ENCODE peak calls at places on chromosome 11, in ten cellular contexts. N is body of pancreas, P is spleen, C is HCT116, A is uterus, D is A549, Z is esophagus squamous epithelium, R is prostate gland, S is endothelial cell of umbilical vein, E is upper lobe of left lung. K is an unnamed sample. For H3K4me1, the result is how much of the 10 kb centered on the place peaks cover.

GRCh38 chr11:43504316-43504950 is 145.7 kb downstream of the TTC17 start:
- DNase-seq in D (peak), P (no peak), Z (no peak), E (no peak), C (peak), N (peak), S (no peak), A (no peak), R (no peak), K (no peak)

GRCh38 chr11:23079382-23079813 is 219.1 kb upstream of the CCDC179 start:
- DNase-seq in Z (no peak), N (no peak), P (no peak), S (no peak), D (no peak), R (no peak), A (no peak), E (no peak), C (no peak), K (no peak)

GRCh38 chr11:27532652-27533325 is 26.2 kb upstream of the LIN7C start:
- DNase-seq in A (no peak), N (no peak), Z (no peak), P (no peak), C (no peak), R (no peak), S (no peak), E (no peak), D (no peak), K (no peak)

GRCh38 chr11:76800466-76801200 is 17.5 kb downstream of the TSKU start:
- DNase-seq in Z (no peak), A (peak), E (no peak), S (no peak), C (no peak), P (peak), D (no peak), R (no peak), N (peak), K (no peak)

GRCh38 chr11:113952588-113952987 is 22.3 kb upstream of the HTR3A start:
- DNase-seq in S (no peak), N (no peak), D (no peak), A (no peak), Z (no peak), P (no peak), C (no peak), R (no peak), E (no peak), K (no peak)

GRCh38 chr11:117037279-117037951 is 60.8 kb downstream of the SIK3 start:
- DNase-seq in S (peak), A (no peak), Z (no peak), P (no peak), N (no peak), E (no peak), R (no peak), D (no peak), C (no peak), K (no peak)

GRCh38 chr11:61120865-61121831 is 18.9 kb downstream of the CD5 start:
- DNase-seq in D (no peak), E (no peak), A (peak), R (no peak), S (no peak), N (peak), P (no peak), Z (no peak), C (no peak), K (no peak)

GRCh38 chr11:10030122-10030490 is 263.9 kb downstream of the SBF2 start:
- DNase-seq in D (no peak), E (no peak), A (no peak), C (no peak), Z (no peak), N (no peak), S (no peak), P (no peak), R (no peak), K (no peak)

GRCh38 chr11:89347071-89347470 is 144.1 kb downstream of the NOX4 start:
- DNase-seq in R (no peak), S (no peak), A (no peak), Z (no peak), P (no peak), E (no peak), D (no peak), N (no peak), C (no peak), K (no peak)

GRCh38 chr11:134036484-134037092 is 32.3 kb upstream of the JAM3 start:
- DNase-seq in P (no peak), Z (no peak), R (no peak), C (no peak), E (peak), N (peak), D (no peak), S (no peak), A (no peak), K (no peak)

GRCh38 chr11:29336727-29337212 is 680.1 kb downstream of the KCNA4 start:
- DNase-seq in R (no peak), A (no peak), Z (no peak), N (no peak), E (no peak), P (no peak), D (no peak), S (no peak), C (no peak), K (no peak)

GRCh38 chr11:60455531-60456042 is at the start of gene MS4A1:
- DNase-seq in D (no peak), A (no peak), E (no peak), Z (no peak), C (no peak), R (no peak), N (no peak), S (no peak), P (no peak), K (no peak)

GRCh38 chr11:35357893-35358292 is 61.5 kb downstream of the SLC1A2 start:
- DNase-seq in R (no peak), D (no peak), N (no peak), A (no peak), E (no peak), P (no peak), Z (no peak), S (no peak), C (no peak), K (no peak)

GRCh38 chr11:70526116-70527045 is 128.1 kb downstream of the CTTN start:
- DNase-seq in A (no peak), R (no peak), P (peak), D (no peak), S (no peak), C (no peak), E (no peak), Z (no peak), N (no peak), K (no peak)

GRCh38 chr11:130763087-130763980 is 152.9 kb downstream of the SNX19 start:
- DNase-seq in Z (no peak), C (no peak), P (no peak), R (no peak), N (no peak), S (no peak), A (no peak), D (no peak), E (no peak), K (no peak)

GRCh38 chr11:10373340-10373739 is 68.5 kb downstream of the ADM start:
- DNase-seq in A (no peak), R (no peak), E (no peak), P (no peak), C (no peak), D (no peak), N (no peak), S (no peak), Z (no peak), K (no peak)

GRCh38 chr11:121467965-121468364 is 15.2 kb upstream of the SORL1-AS1 start:
- DNase-seq in A (peak), D (no peak), C (no peak), S (no peak), P (no peak), R (peak), N (no peak), Z (no peak), E (no peak), K (no peak)

GRCh38 chr11:10657308-10658271 is 36.0 kb downstream of the IRAG1 start:
- DNase-seq in Z (no peak), N (no peak), R (no peak), P (no peak), C (no peak), S (peak), E (no peak), D (no peak), A (no peak), K (no peak)

GRCh38 chr11:63369165-63369970 is at the start of gene SLC22A9:
- DNase-seq in N (peak), Z (no peak), S (no peak), A (no peak), C (no peak), E (no peak), R (no peak), P (no peak), D (no peak), K (no peak)

GRCh38 chr11:56905936-56906335 is 82.8 kb upstream of the OR5AK2 start:
- DNase-seq in P (no peak), Z (no peak), D (no peak), S (no peak), A (no peak), C (no peak), E (no peak), R (no peak), N (no peak), K (no peak)

GRCh38 chr11:116638463-116638862 is 134.3 kb downstream of the BUD13 start:
- DNase-seq in C (no peak), E (no peak), R (no peak), N (no peak), P (no peak), S (no peak), Z (no peak), A (no peak), D (no peak), K (no peak)

GRCh38 chr11:117816151-117816741 is 8.3 kb downstream of the FXYD2 start:
- DNase-seq in D (no peak), S (no peak), P (peak), E (peak), N (peak), R (no peak), A (peak), Z (no peak), C (no peak), K (no peak)

GRCh38 chr11:95157824-95158223 is 68.2 kb downstream of the ENDOD1 start:
- DNase-seq in C (no peak), S (no peak), R (no peak), E (no peak), Z (no peak), D (no peak), A (no peak), N (no peak), P (no peak), K (no peak)

GRCh38 chr11:28010001-28010400 is 98.0 kb downstream of the KIF18A start:
- DNase-seq in P (no peak), N (no peak), Z (no peak), E (no peak), C (no peak), D (no peak), S (no peak), A (no peak), R (no peak), K (no peak)

GRCh38 chr11:10550503-10550902 is 9.5 kb upstream of the RNF141 start:
- DNase-seq in S (peak), D (no peak), N (no peak), R (no peak), Z (no peak), E (no peak), P (no peak), C (no peak), A (no peak), K (no peak)

GRCh38 chr11:116219171-116219635 is 553.6 kb downstream of the BUD13 start:
- DNase-seq in E (no peak), A (no peak), R (no peak), S (no peak), Z (no peak), N (no peak), P (no peak), C (no peak), D (no peak), K (no peak)

DNA sequence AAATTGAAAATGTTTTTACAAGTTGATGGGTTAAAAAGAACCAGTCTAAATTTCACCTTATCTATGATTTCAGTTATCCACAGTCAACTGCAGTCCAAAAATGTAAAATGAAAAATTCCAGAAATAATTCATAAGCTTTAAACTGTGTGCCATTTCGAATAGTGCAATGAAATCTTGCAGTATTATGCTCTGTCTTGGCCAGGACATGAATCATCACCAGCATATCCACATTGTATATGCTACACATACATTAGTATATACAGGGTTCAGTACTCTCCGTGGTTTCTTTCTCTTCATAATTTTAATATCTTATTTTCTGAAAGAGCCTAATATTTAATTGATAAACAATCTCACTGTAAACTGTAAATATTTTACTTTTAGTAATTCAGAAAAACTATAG is 45.9 kb downstream of the ARHGAP32 start:
- DNase-seq in Z (no peak), P (no peak), D (no peak), E (no peak), A (no peak), N (no peak), R (no peak), S (no peak), C (no peak), K (no peak)
- H3K4me1 ChIP-seq in Z (under half), P (under half), D (half or more), E (under half), A (under half), N (under half), R (under half), S (under half), C (under half), K (under half)

GRCh38 chr11:126965331-126965730 is 35.2 kb downstream of the KIRREL3 start:
- DNase-seq in R (no peak), N (no peak), S (no peak), A (no peak), D (no peak), Z (no peak), P (no peak), C (no peak), E (no peak), K (no peak)

GRCh38 chr11:126969865-126970479 is 30.6 kb downstream of the KIRREL3 start:
- DNase-seq in D (no peak), Z (no peak), A (no peak), E (no peak), S (no peak), N (no peak), R (no peak), P (no peak), C (no peak), K (no peak)

GRCh38 chr11:126968915-126969314 is 31.7 kb downstream of the KIRREL3 start:
- DNase-seq in D (no peak), S (no peak), R (no peak), N (no peak), A (no peak), E (no peak), C (no peak), Z (no peak), P (no peak), K (no peak)

GRCh38 chr11:126973051-126973450 is 27.5 kb downstream of the KIRREL3 start:
- DNase-seq in N (no peak), D (no peak), P (no peak), Z (no peak), A (no peak), E (no peak), R (no peak), S (no peak), C (no peak), K (no peak)

DNA sequence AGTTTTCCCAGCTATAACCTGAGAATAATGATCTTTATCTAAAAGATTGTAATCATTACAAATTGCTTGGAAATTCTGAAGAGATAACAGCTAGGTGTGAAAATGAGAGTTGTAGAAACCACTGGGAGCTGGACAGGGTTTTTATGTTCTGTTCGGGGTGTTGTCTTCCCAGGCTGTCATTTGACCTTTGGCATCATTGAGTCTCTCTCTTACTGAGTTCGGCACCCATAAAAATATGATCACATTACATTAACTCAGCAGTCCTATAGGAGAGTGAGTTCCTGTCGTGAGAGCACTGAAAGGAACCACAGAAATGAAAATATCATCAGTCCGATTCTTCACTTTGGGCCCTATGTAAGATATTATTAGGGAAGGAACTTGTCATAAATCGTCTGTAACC is 29.3 kb downstream of the KIRREL3 start:
- DNase-seq in R (no peak), E (no peak), A (no peak), N (no peak), P (no peak), Z (no peak), C (no peak), S (no peak), D (no peak), K (no peak)
- H3K27ac ChIP-seq in R (no peak), E (no peak), A (no peak), N (no peak), P (no peak), Z (no peak), C (no peak), S (no peak), D (no peak), K (no peak)

DNA sequence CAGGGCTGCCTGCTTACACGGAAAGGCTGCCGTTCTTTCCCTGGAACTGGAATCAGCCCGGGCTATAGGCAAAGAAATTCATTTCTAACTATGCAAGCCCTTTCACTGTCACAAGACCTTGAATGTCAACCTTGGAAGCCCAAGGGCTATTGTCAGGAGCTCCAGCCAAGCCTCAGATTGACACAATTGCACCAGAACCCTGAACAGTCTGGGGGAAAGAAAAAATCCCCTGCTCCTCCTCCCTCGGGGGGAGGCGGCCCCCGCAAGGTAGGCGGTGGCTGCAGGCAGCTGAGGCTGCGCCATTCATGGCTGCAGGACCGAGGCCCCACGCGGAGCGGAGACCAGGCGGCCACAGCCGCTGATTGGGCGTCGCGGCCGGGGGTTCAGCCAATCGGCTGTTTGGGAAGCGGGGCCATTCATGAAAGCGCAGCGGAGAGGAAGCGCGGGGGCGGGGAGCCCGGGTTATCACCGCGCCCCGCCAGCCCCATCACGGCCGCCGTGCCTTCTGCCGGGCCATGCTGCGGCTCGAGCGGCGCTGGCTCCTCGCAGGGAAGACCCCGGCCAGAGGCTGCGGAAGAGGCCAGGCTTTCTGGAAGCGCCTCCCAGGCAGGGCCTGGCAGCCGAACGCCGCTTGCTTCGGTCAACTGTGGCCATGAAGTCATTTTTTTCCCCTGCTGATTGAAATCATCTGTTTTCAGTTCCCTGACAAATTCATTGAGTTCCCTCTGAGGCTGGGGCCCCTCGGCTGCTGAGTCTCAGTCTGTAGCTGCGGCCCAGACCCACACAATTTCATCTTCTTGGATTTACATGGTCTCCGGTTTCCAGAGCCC is 38.1 kb upstream of the LINC01488 start:
- DNase-seq in R (peak), P (peak), N (peak), D (peak), C (peak), A (peak), Z (peak), S (peak), E (peak), K (peak)
- TF ChIP-seq POLR2A in R (peak), P (peak), N (peak), D (peak), C (peak), A (peak), Z (no peak), S (peak), E (peak), K (peak)

GRCh38 chr11:111419181-111419580 is 40.1 kb upstream of the POU2AF1 start:
- DNase-seq in R (no peak), N (no peak), P (no peak), Z (no peak), E (no peak), D (no peak), A (no peak), C (no peak), S (no peak), K (no peak)

GRCh38 chr11:111419641-111420327 is 40.7 kb upstream of the POU2AF1 start:
- DNase-seq in P (peak), D (no peak), N (peak), S (no peak), E (peak), Z (no peak), A (no peak), R (peak), C (no peak), K (no peak)

GRCh38 chr11:111422494-111423249 is 43.6 kb upstream of the POU2AF1 start:
- DNase-seq in D (peak), N (peak), E (peak), P (peak), S (no peak), Z (no peak), C (peak), R (peak), A (peak), K (no peak)

GRCh38 chr11:111423250-111423615 is 44.2 kb upstream of the POU2AF1 start:
- DNase-seq in C (no peak), A (no peak), S (no peak), N (no peak), D (no peak), Z (no peak), P (no peak), R (no peak), E (no peak), K (no peak)

DNA sequence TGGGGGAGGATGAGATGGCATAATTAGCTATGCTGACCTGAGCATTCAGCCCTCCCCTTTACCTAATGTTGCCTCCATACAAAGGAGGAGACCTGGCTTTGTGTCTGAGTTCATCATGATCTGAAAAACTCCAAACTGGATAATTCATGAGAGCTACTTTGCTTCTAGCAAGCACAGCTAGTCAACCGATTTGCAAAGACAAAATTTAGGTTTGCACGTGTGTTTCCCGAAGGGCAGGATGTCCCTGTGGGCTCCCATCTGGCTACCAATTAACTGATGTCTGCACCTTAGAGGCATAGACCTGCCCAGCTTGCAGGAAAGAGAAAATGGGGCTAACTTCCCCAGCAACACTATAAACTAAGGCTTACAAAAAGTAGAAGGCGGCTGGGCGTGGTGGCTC is 42.2 kb upstream of the POU2AF1 start:
- DNase-seq in C (no peak), E (no peak), P (no peak), R (no peak), N (no peak), A (no peak), Z (no peak), D (no peak), S (no peak), K (no peak)
- H3K4me1 ChIP-seq in C (under half), E (under half), P (half or more), R (under half), N (under half), A (under half), Z (under half), D (under half), S (under half), K (under half)

GRCh38 chr11:119711476-119711875 is 17.5 kb downstream of the NECTIN1 start:
- DNase-seq in S (no peak), A (no peak), R (no peak), Z (no peak), C (no peak), E (no peak), N (no peak), D (no peak), P (no peak), K (no peak)

GRCh38 chr11:119709638-119710346 is 19.2 kb downstream of the NECTIN1 start:
- DNase-seq in S (no peak), P (peak), Z (no peak), C (no peak), A (no peak), N (no peak), R (no peak), E (no peak), D (no peak), K (no peak)

GRCh38 chr11:119712006-119712405 is 17.0 kb downstream of the NECTIN1 start:
- DNase-seq in S (no peak), A (no peak), N (no peak), Z (no peak), P (no peak), E (no peak), D (no peak), R (no peak), C (no peak), K (no peak)

GRCh38 chr11:119709171-119709570 is 19.8 kb downstream of the NECTIN1 start:
- DNase-seq in R (no peak), Z (no peak), C (no peak), E (no peak), P (no peak), S (no peak), D (no peak), N (no peak), A (no peak), K (no peak)

GRCh38 chr11:119710417-119710816 is 18.6 kb downstream of the NECTIN1 start:
- DNase-seq in N (no peak), A (no peak), P (no peak), Z (no peak), E (no peak), D (no peak), S (no peak), R (no peak), C (no peak), K (no peak)
- H3K27ac ChIP-seq in N (no peak), A (no peak), P (peak), Z (peak), E (no peak), D (no peak), S (no peak), R (no peak), C (no peak), K (no peak)

K was measured in tibial nerve.